ENCODE peak calls at places on chromosomes 4 and X, in five cellular contexts. H is activated CD4-positive, alpha-beta T cell treated with anti-CD3 and anti-CD28 coated beads, Interleukin-2, amount 10 ng/mL, durations not matched to agents 7 days and 5 days; K is NAMALWA; N is WERI-Rb-1; F is hepatocyte. V is an unnamed sample.

GRCh38 chr4:139866270-139866962 is 200.8 kb downstream of the MGST2 start:
- DNase-seq in N (no peak), K (no peak), F (no peak), H (no peak), V (no peak)

GRCh38 chr4:74431113-74431826 is 13.7 kb upstream of the AREG start:
- DNase-seq in H (no peak), F (no peak), K (no peak), N (no peak), V (no peak)

GRCh38 chr4:60209588-60209987 is 990.5 kb upstream of the ADGRL3 start:
- DNase-seq in H (no peak), F (no peak), N (no peak), K (no peak), V (no peak)

GRCh38 chr4:110119880-110120279 is 78.5 kb downstream of the ELOVL6 start:
- DNase-seq in K (no peak), N (no peak), F (no peak), H (no peak), V (peak)

GRCh38 chr4:2258091-2259035 is 3.5 kb downstream of the MXD4 start:
- DNase-seq in N (no peak), K (no peak), H (no peak), F (no peak), V (no peak)

GRCh38 chrX:52594658-52595057 is 60.0 kb downstream of the SSX7 start:
- DNase-seq in N (no peak), F (no peak), K (no peak), H (no peak), V (no peak)

GRCh38 chr4:20248155-20248558 is 3.5 kb upstream of the SLIT2 start:
- DNase-seq in N (peak), K (peak), F (peak), H (no peak), V (peak)

GRCh38 chrX:42704454-42704853 is 73.5 kb downstream of the PPP1R2C start:
- DNase-seq in F (no peak), N (no peak), K (no peak), H (peak), V (peak)

GRCh38 chrX:47637546-47638195 is 7.9 kb upstream of the CFP start:
- DNase-seq in K (no peak), H (peak), N (no peak), F (no peak), V (no peak)

GRCh38 chrX:97705936-97706335 is 822.2 kb downstream of the RPA4 start:
- DNase-seq in N (peak), K (no peak), F (peak), H (no peak), V (no peak)

GRCh38 chr4:140691369-140691768 is 64.8 kb downstream of the TBC1D9 start:
- DNase-seq in K (no peak), N (no peak), F (no peak), H (no peak), V (peak)

GRCh38 chr4:41719417-41719816 is 29.1 kb downstream of the PHOX2B start:
- DNase-seq in F (no peak), N (no peak), H (no peak), K (no peak), V (no peak)

GRCh38 chrX:110408949-110409588 is 50.4 kb downstream of the RTL9 start:
- DNase-seq in H (no peak), F (no peak), N (no peak), K (no peak), V (peak)

GRCh38 chr4:2843909-2844584 is 403 bp downstream of the ADD1 start:
- DNase-seq in N (peak), F (peak), K (peak), H (peak), V (no peak)

GRCh38 chr4:115969756-115970155 is 856.3 kb upstream of the NDST4 start:
- DNase-seq in N (peak), F (no peak), H (no peak), K (no peak), V (no peak)

GRCh38 chr4:146981651-146982050 is 36.0 kb upstream of the TTC29 start:
- DNase-seq in N (no peak), H (no peak), F (peak), K (no peak), V (no peak)

GRCh38 chr4:123871351-123871750 is 474.8 kb downstream of the SPRY1 start:
- DNase-seq in N (no peak), F (no peak), K (no peak), H (no peak), V (no peak)

GRCh38 chr4:81512371-81512770 is 40.7 kb upstream of the RASGEF1B start:
- DNase-seq in K (no peak), H (no peak), F (no peak), N (no peak), V (no peak)

GRCh38 chr4:112888617-112889016 is 160.8 kb upstream of the ANK2 start:
- DNase-seq in K (no peak), F (no peak), H (no peak), N (no peak), V (no peak)

GRCh38 chr4:5474756-5475155 is 233.6 kb downstream of the EVC2 start:
- DNase-seq in F (peak), K (no peak), N (no peak), H (no peak), V (no peak)

GRCh38 chrX:149506349-149506748 is 1.2 kb upstream of the IDS start:
- DNase-seq in N (no peak), H (no peak), F (no peak), K (no peak), V (no peak)

GRCh38 chrX:124194209-124194608 is 138.3 kb upstream of the TEX13D start:
- DNase-seq in K (no peak), N (no peak), H (no peak), F (no peak), V (no peak)

GRCh38 chr4:4408576-4409335 is 21.9 kb downstream of the NSG1 start:
- DNase-seq in H (no peak), K (no peak), N (no peak), F (no peak), V (no peak)

GRCh38 chrX:50838820-50839600 is 25.0 kb upstream of the SHROOM4 start:
- DNase-seq in H (no peak), K (no peak), N (no peak), F (no peak), V (no peak)

GRCh38 chrX:7486502-7486901 is 338.5 kb upstream of the PUDP start:
- DNase-seq in N (no peak), K (no peak), H (no peak), F (no peak), V (no peak)

GRCh38 chr4:138666366-138666765 is 349.2 kb upstream of the NOCT start:
- DNase-seq in F (no peak), H (no peak), K (no peak), N (no peak), V (no peak)